ENCODE peak calls at places on chromosomes 11 and 22, in seven cellular contexts. B, K, H, A, S, E and V are unnamed samples.

GRCh38 chr22:30485362-30485988 is 13.7 kb upstream of the SEC14L3 start:
- DNase-seq in K (peak; percentile 44), A (peak; percentile 82), E (peak; percentile 53), B (peak; percentile 36), H (peak; percentile 78), S (peak; percentile 91), V (peak; percentile 10)

GRCh38 chr11:13298765-13299164 is 21.2 kb downstream of the BMAL1 start:
- DNase-seq in K (no peak), H (no peak), A (no peak), E (no peak), S (no peak), B (no peak), V (no peak)

GRCh38 chr11:3119141-3119821 is 45.8 kb downstream of the OSBPL5 start:
- DNase-seq in K (no peak), A (no peak), E (no peak), H (no peak), S (no peak), B (no peak), V (no peak)

GRCh38 chr22:47107431-47107830 is 345.0 kb downstream of the TBC1D22A start:
- DNase-seq in A (no peak), H (no peak), E (no peak), B (peak; percentile 75), K (peak; percentile 61), S (no peak), V (peak; percentile 14)

GRCh38 chr22:20514658-20515406 is 7.4 kb downstream of the MED15 start:
- DNase-seq in B (peak; percentile 91), K (peak; percentile 92), S (no peak), A (no peak), E (no peak), H (no peak), V (peak; percentile 59)

GRCh38 chr11:36095716-36096115 is 151.9 kb downstream of the LDLRAD3 start:
- DNase-seq in A (no peak), S (peak; percentile 7), E (no peak), B (no peak), K (no peak), H (no peak), V (no peak)

GRCh38 chr11:105109855-105110750 is 29.5 kb downstream of the CARD18 start:
- DNase-seq in S (no peak), A (no peak), H (no peak), E (no peak), K (peak; percentile 78), B (peak; percentile 23), V (peak; percentile 14)

GRCh38 chr11:121300313-121300971 is 7.9 kb downstream of the SC5D start:
- DNase-seq in S (no peak), A (no peak), B (no peak), K (no peak), H (no peak), E (no peak), V (no peak)

GRCh38 chr11:119624102-119624615 is 104.8 kb downstream of the NECTIN1 start:
- DNase-seq in H (no peak), E (no peak), S (peak; percentile 87), K (no peak), B (no peak), A (no peak), V (no peak)

GRCh38 chr11:120807414-120808150 is 216.3 kb upstream of the TBCEL start:
- DNase-seq in A (no peak), B (peak; percentile 77), H (peak; percentile 7), K (peak; percentile 74), S (peak; percentile 70), E (no peak), V (peak; percentile 38)

GRCh38 chr22:31089101-31090100 is 8.3 kb downstream of the SMTN start:
- DNase-seq in S (peak; percentile 76), H (peak; percentile 52), K (no peak), A (no peak), E (peak; percentile 68), B (no peak), V (no peak)

GRCh38 chr11:114166897-114167323 is 107.4 kb downstream of the ZBTB16 start:
- DNase-seq in A (no peak), H (peak; percentile 24), B (peak; percentile 87), S (no peak), K (peak; percentile 91), E (no peak), V (peak; percentile 66)

GRCh38 chr11:13183094-13183825 is 94.3 kb upstream of the BMAL1 start:
- DNase-seq in K (peak; percentile 91), A (no peak), H (no peak), E (no peak), S (no peak), B (peak; percentile 66), V (peak; percentile 12)

GRCh38 chr11:94010136-94010535 is 11.0 kb upstream of the HEPHL1 start:
- DNase-seq in A (no peak), S (no peak), E (no peak), H (no peak), B (no peak), K (no peak), V (no peak)
- TF ChIP-seq CTCF in A (no peak), S (no peak), E (no peak), H (no peak), B (no peak), K (no peak), V (no peak)

GRCh38 chr11:74877132-74877531 is 71.8 kb downstream of the XRRA1 start:
- DNase-seq in E (no peak), H (no peak), S (peak; percentile 58), A (no peak), K (no peak), B (peak; percentile 8), V (no peak)
- TF ChIP-seq CTCF in E (peak; percentile 33), H (peak; percentile 44), S (peak; percentile 83), A (no peak), K (peak; percentile 59), B (peak; percentile 87), V (peak; percentile 44)

DNA sequence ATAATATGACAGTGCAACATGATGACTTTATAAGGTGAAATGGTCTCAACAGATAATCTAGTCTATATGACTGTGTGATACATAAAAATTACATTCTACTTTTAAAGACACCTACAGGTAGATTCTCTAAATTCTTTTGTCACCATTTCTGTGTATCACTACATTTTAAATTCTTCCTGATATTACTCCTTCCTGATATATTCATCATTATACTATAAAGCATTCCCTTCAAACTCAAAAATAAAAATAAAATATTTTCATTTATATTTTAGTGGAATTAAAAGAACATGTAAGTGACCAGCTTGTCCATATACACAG is 1062.3 kb downstream of the DLG2 start:
- DNase-seq in B (no peak), H (no peak), A (no peak), K (no peak), S (no peak), E (no peak), V (no peak)
- TF ChIP-seq CTCF in B (peak; percentile 21), H (no peak), A (no peak), K (no peak), S (no peak), E (no peak), V (no peak)

DNA sequence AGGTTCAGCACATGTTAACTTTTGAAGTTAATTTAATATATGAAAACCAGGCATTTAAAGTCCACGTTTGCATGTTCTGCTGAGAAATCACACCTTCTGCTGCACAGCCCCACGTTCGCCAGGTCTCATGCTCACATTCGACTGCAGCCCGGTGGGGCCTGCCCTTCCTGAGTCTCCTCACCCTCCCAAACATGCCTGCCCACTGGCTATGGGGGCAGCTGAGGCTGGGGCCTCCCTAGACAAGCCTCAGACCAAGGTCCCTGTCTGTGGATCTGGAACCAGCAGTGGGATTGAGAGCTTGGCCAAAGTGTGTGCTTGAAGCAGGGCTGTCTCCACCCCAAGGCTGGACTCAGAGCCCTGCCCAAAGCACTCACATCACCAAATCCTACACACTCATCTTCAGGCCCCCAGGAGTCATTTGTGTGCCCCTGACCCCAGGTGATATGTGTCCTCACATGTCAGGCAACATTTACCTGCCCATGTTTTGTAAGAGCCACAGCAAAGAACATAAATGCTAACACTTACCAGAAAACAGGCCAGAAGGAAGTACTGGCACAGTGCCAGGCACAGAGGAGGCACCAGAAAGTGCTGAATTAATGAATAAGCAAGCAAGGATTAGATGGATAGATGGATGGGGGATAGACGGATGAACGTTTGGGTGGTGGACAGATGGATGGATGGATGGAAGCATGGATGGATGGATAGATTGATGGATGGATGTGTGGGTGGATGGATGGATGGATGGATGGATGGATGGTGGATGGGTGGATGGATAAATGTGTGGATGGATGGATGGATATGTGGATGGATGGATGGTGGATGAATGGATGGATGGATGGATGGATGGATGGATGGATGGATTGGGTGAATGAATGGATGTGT is 9.4 kb upstream of the FADD start:
- DNase-seq in S (no peak), B (no peak), A (no peak), H (no peak), K (no peak), E (no peak), V (no peak)
- TF ChIP-seq CTCF in S (no peak), B (no peak), A (no peak), H (no peak), K (no peak), E (no peak), V (no peak)

GRCh38 chr11:60609632-60610031 is 89.8 kb upstream of the MS4A8 start:
- DNase-seq in S (no peak), A (no peak), B (no peak), K (no peak), H (no peak), E (no peak), V (no peak)

GRCh38 chr11:60610702-60611101 is 88.7 kb upstream of the MS4A8 start:
- DNase-seq in A (no peak), K (no peak), B (no peak), S (no peak), H (no peak), E (no peak), V (no peak)

GRCh38 chr11:60607483-60607882 is 91.9 kb upstream of the MS4A8 start:
- DNase-seq in E (no peak), B (no peak), S (no peak), K (no peak), H (no peak), A (no peak), V (no peak)
- TF ChIP-seq CTCF in E (no peak), B (no peak), S (peak; percentile 66), K (no peak), H (no peak), A (no peak), V (no peak)

GRCh38 chr11:11798586-11799438 is 43.0 kb upstream of the USP47 start:
- DNase-seq in S (peak; percentile 90), K (peak; percentile 71), B (peak; percentile 67), A (peak; percentile 88), H (peak; percentile 89), E (peak; percentile 77), V (peak; percentile 43)
- TF ChIP-seq CTCF in S (peak; percentile 83), K (peak; percentile 99), B (peak; percentile 98), A (peak; percentile 56), H (peak; percentile 85), E (peak; percentile 94), V (peak; percentile 95)